ENCODE peak calls at places on chromosomes 6 and 20, in seven cellular contexts. One of them, this sample, is unnamed.

GRCh38 chr20:59191756-59192532 is 28.3 kb downstream of the ZNF831 start:
- DNase-seq in A549: no peak
- DNase-seq in GM12878: no peak
- DNase-seq in IMR-90: no peak
- DNase-seq in K562: no peak
- DNase-seq in HepG2: no peak
- DNase-seq in H1: no peak
- DNase-seq in this sample: no peak

GRCh38 chr6:4510317-4510716 is 265.9 kb upstream of the CDYL start:
- DNase-seq in A549: no peak
- DNase-seq in GM12878: no peak
- DNase-seq in IMR-90: no peak
- DNase-seq in K562: no peak
- DNase-seq in HepG2: no peak
- DNase-seq in H1: no peak
- DNase-seq in this sample: no peak

GRCh38 chr6:366972-367794 is 24.4 kb upstream of the IRF4 start:
- DNase-seq in A549: no peak
- DNase-seq in GM12878: no peak
- DNase-seq in IMR-90: no peak
- DNase-seq in K562: no peak
- DNase-seq in HepG2: no peak
- DNase-seq in H1: no peak
- DNase-seq in this sample: no peak

GRCh38 chr6:81834141-81834621 is 81.7 kb upstream of the TENT5A start:
- DNase-seq in A549: no peak
- DNase-seq in GM12878: no peak
- DNase-seq in IMR-90: peak
- DNase-seq in K562: no peak
- DNase-seq in HepG2: no peak
- DNase-seq in H1: no peak
- DNase-seq in this sample: no peak

GRCh38 chr6:154403803-154404202 is 47.2 kb upstream of the IPCEF1 start:
- DNase-seq in A549: no peak
- DNase-seq in GM12878: no peak
- DNase-seq in IMR-90: peak
- DNase-seq in K562: no peak
- DNase-seq in HepG2: no peak
- DNase-seq in H1: no peak
- DNase-seq in this sample: peak

GRCh38 chr6:37111156-37111461 is 58.8 kb upstream of the PIM1 start:
- DNase-seq in A549: no peak
- DNase-seq in GM12878: no peak
- DNase-seq in IMR-90: no peak
- DNase-seq in K562: no peak
- DNase-seq in HepG2: no peak
- DNase-seq in H1: no peak
- DNase-seq in this sample: no peak

GRCh38 chr20:41124451-41125094 is 12.8 kb upstream of the PLCG1 start:
- DNase-seq in A549: no peak
- DNase-seq in GM12878: no peak
- DNase-seq in IMR-90: no peak
- DNase-seq in K562: no peak
- DNase-seq in HepG2: no peak
- DNase-seq in H1: no peak
- DNase-seq in this sample: no peak

GRCh38 chr6:152148412-152148811 is 340.9 kb downstream of the ESR1 start:
- DNase-seq in A549: no peak
- DNase-seq in GM12878: no peak
- DNase-seq in IMR-90: no peak
- DNase-seq in K562: no peak
- DNase-seq in HepG2: no peak
- DNase-seq in H1: no peak
- DNase-seq in this sample: no peak

GRCh38 chr20:63738687-63739128 is 868 bp upstream of the SLC2A4RG start:
- DNase-seq in A549: no peak
- DNase-seq in GM12878: no peak
- DNase-seq in IMR-90: no peak
- DNase-seq in K562: peak
- DNase-seq in HepG2: peak
- DNase-seq in H1: no peak
- DNase-seq in this sample: peak

GRCh38 chr6:135922746-135923145 is 71.2 kb downstream of the PDE7B start:
- DNase-seq in A549: no peak
- DNase-seq in GM12878: no peak
- DNase-seq in IMR-90: peak
- DNase-seq in K562: no peak
- DNase-seq in HepG2: no peak
- DNase-seq in H1: no peak
- DNase-seq in this sample: peak

GRCh38 chr6:47423087-47423486 is 54.5 kb upstream of the CD2AP start:
- DNase-seq in A549: no peak
- DNase-seq in GM12878: no peak
- DNase-seq in IMR-90: peak
- DNase-seq in K562: no peak
- DNase-seq in HepG2: no peak
- DNase-seq in H1: no peak
- DNase-seq in this sample: no peak

GRCh38 chr20:5447188-5447587 is 130.4 kb upstream of the PROKR2 start:
- DNase-seq in A549: no peak
- DNase-seq in GM12878: no peak
- DNase-seq in IMR-90: no peak
- DNase-seq in K562: no peak
- DNase-seq in HepG2: no peak
- DNase-seq in H1: no peak
- DNase-seq in this sample: peak

GRCh38 chr6:165826487-165827189 is 163.6 kb upstream of the PDE10A start:
- DNase-seq in A549: no peak
- DNase-seq in GM12878: no peak
- DNase-seq in IMR-90: no peak
- DNase-seq in K562: no peak
- DNase-seq in HepG2: no peak
- DNase-seq in H1: no peak
- DNase-seq in this sample: no peak

GRCh38 chr6:34650823-34651222 is 45.7 kb downstream of the ILRUN start:
- DNase-seq in A549: no peak
- DNase-seq in GM12878: no peak
- DNase-seq in IMR-90: no peak
- DNase-seq in K562: no peak
- DNase-seq in HepG2: no peak
- DNase-seq in H1: no peak
- DNase-seq in this sample: no peak

GRCh38 chr20:15498926-15499325 is 1074.3 kb downstream of the KIF16B start:
- DNase-seq in A549: no peak
- DNase-seq in GM12878: no peak
- DNase-seq in IMR-90: no peak
- DNase-seq in K562: no peak
- DNase-seq in HepG2: peak
- DNase-seq in H1: no peak
- DNase-seq in this sample: no peak

GRCh38 chr6:72260489-72260888 is 361.4 kb upstream of the KCNQ5 start:
- DNase-seq in A549: no peak
- DNase-seq in GM12878: no peak
- DNase-seq in IMR-90: peak
- DNase-seq in K562: no peak
- DNase-seq in HepG2: no peak
- DNase-seq in H1: no peak
- DNase-seq in this sample: no peak

GRCh38 chr20:774016-774679 is 5.8 kb upstream of the SLC52A3 start:
- DNase-seq in A549: no peak
- DNase-seq in GM12878: no peak
- DNase-seq in IMR-90: no peak
- DNase-seq in K562: no peak
- DNase-seq in HepG2: no peak
- DNase-seq in H1: no peak
- DNase-seq in this sample: no peak

GRCh38 chr20:57692393-57692792 is 17.4 kb downstream of the PMEPA1 start:
- DNase-seq in A549: no peak
- DNase-seq in GM12878: no peak
- DNase-seq in IMR-90: no peak
- DNase-seq in K562: no peak
- DNase-seq in HepG2: no peak
- DNase-seq in H1: no peak
- DNase-seq in this sample: no peak
- H3K4me3 ChIP-seq in A549: no peak
- H3K4me3 ChIP-seq in GM12878: no peak
- H3K4me3 ChIP-seq in IMR-90: no peak
- H3K4me3 ChIP-seq in K562: no peak
- H3K4me3 ChIP-seq in HepG2: no peak
- H3K4me3 ChIP-seq in H1: no peak
- H3K4me3 ChIP-seq in this sample: no peak

GRCh38 chr20:19026901-19027644 is 185.4 kb upstream of the SLC24A3 start:
- DNase-seq in A549: no peak
- DNase-seq in GM12878: no peak
- DNase-seq in IMR-90: no peak
- DNase-seq in K562: no peak
- DNase-seq in HepG2: peak
- DNase-seq in H1: no peak
- DNase-seq in this sample: no peak

GRCh38 chr20:19024296-19025035 is 188.0 kb upstream of the SLC24A3 start:
- DNase-seq in A549: no peak
- DNase-seq in GM12878: no peak
- DNase-seq in IMR-90: no peak
- DNase-seq in K562: no peak
- DNase-seq in HepG2: no peak
- DNase-seq in H1: no peak
- DNase-seq in this sample: no peak

GRCh38 chr20:19025430-19026120 is 186.9 kb upstream of the SLC24A3 start:
- DNase-seq in A549: no peak
- DNase-seq in GM12878: no peak
- DNase-seq in IMR-90: no peak
- DNase-seq in K562: no peak
- DNase-seq in HepG2: no peak
- DNase-seq in H1: no peak
- DNase-seq in this sample: no peak

GRCh38 chr20:19027971-19028370 is 184.5 kb upstream of the SLC24A3 start:
- DNase-seq in A549: no peak
- DNase-seq in GM12878: no peak
- DNase-seq in IMR-90: no peak
- DNase-seq in K562: no peak
- DNase-seq in HepG2: no peak
- DNase-seq in H1: no peak
- DNase-seq in this sample: no peak

GRCh38 chr20:19026121-19026878 is 186.1 kb upstream of the SLC24A3 start:
- DNase-seq in A549: no peak
- DNase-seq in GM12878: peak
- DNase-seq in IMR-90: no peak
- DNase-seq in K562: no peak
- DNase-seq in HepG2: no peak
- DNase-seq in H1: no peak
- DNase-seq in this sample: no peak
- TF ChIP-seq USF2 in A549: no peak
- TF ChIP-seq USF2 in GM12878: no peak
- TF ChIP-seq USF2 in IMR-90: no peak
- TF ChIP-seq USF2 in K562: no peak
- TF ChIP-seq USF2 in HepG2: no peak
- TF ChIP-seq USF2 in H1: no peak
- TF ChIP-seq USF2 in this sample: no peak

GRCh38 chr6:169912266-169913095 is 161.1 kb downstream of the ERMARD start:
- DNase-seq in A549: no peak
- DNase-seq in GM12878: no peak
- DNase-seq in IMR-90: no peak
- DNase-seq in K562: no peak
- DNase-seq in HepG2: no peak
- DNase-seq in H1: no peak
- DNase-seq in this sample: no peak
- TF ChIP-seq RFX5 in A549: no peak
- TF ChIP-seq RFX5 in GM12878: no peak
- TF ChIP-seq RFX5 in IMR-90: no peak
- TF ChIP-seq RFX5 in K562: no peak
- TF ChIP-seq RFX5 in HepG2: no peak
- TF ChIP-seq RFX5 in H1: no peak
- TF ChIP-seq RFX5 in this sample: no peak

GRCh38 chr6:26198626-26199056 is 111.4 kb downstream of the HFE start:
- DNase-seq in A549: no peak
- DNase-seq in GM12878: no peak
- DNase-seq in IMR-90: peak
- DNase-seq in K562: no peak
- DNase-seq in HepG2: no peak
- DNase-seq in H1: no peak
- DNase-seq in this sample: no peak
- H3K4me3 ChIP-seq in A549: no peak
- H3K4me3 ChIP-seq in GM12878: peak
- H3K4me3 ChIP-seq in IMR-90: peak
- H3K4me3 ChIP-seq in K562: peak
- H3K4me3 ChIP-seq in HepG2: peak
- H3K4me3 ChIP-seq in H1: peak
- H3K4me3 ChIP-seq in this sample: peak

This sample was measured in SK-N-SH.